ENCODE peak calls at places on chromosomes 2 and 18, in eight cellular contexts. N is bronchial epithelial cell, S is transverse colon, J is psoas muscle, T is breast epithelium, H is spleen, L is H1, F is mesendoderm. R is an unnamed sample.

GRCh38 chr2:119466373-119466772 is 34.7 kb downstream of the TMEM37 start:
- DNase-seq in N (no peak), S (no peak), J (no peak), T (no peak), H (no peak), L (no peak), F (no peak), R (no peak)

GRCh38 chr2:238720232-238720672 is 127.6 kb upstream of the TWIST2 start:
- DNase-seq in N (peak; percentile 99), S (peak; percentile 56), J (peak; percentile 78), T (no peak), H (no peak), L (peak; percentile 91), F (peak; percentile 85), R (peak; percentile 93)

GRCh38 chr2:239935789-239936758 is 89.1 kb downstream of the NDUFA10 start:
- DNase-seq in N (no peak), S (no peak), J (peak; percentile 15), T (peak; percentile 45), H (peak; percentile 52), L (no peak), F (no peak), R (no peak)

GRCh38 chr2:8494151-8494550 is 187.7 kb upstream of the ID2 start:
- DNase-seq in N (no peak), S (no peak), J (no peak), T (no peak), H (no peak), L (no peak), F (no peak), R (peak; percentile 64)

GRCh38 chr2:201996681-201997254 is 36.9 kb upstream of the FZD7 start:
- DNase-seq in N (peak; percentile 76), S (no peak), J (no peak), T (no peak), H (no peak), L (no peak), F (no peak), R (no peak)

GRCh38 chr2:4963106-4963505 is 729.1 kb upstream of the SOX11 start:
- DNase-seq in N (no peak), S (no peak), J (no peak), T (no peak), H (no peak), L (no peak), F (no peak), R (no peak)

GRCh38 chr2:215517391-215517790 is 81.5 kb upstream of the FN1 start:
- DNase-seq in N (peak; percentile 44), S (no peak), J (no peak), T (no peak), H (no peak), L (no peak), F (no peak), R (no peak)

GRCh38 chr2:226475650-226476049 is 324.0 kb downstream of the IRS1 start:
- DNase-seq in N (peak; percentile 74), S (no peak), J (no peak), T (no peak), H (no peak), L (no peak), F (peak; percentile 74), R (no peak)

GRCh38 chr18:28666216-28666615 is 489.3 kb upstream of the CDH2 start:
- DNase-seq in N (no peak), S (no peak), J (no peak), T (no peak), H (no peak), L (no peak), F (no peak), R (no peak)

GRCh38 chr2:11182951-11183350 is 27.7 kb downstream of the SLC66A3 start:
- DNase-seq in N (no peak), S (no peak), J (no peak), T (no peak), H (no peak), L (no peak), F (no peak), R (no peak)
- H3K36me3 ChIP-seq in N (peaks cover 3% of the 10 kb centered on the region), S (peaks cover 29% of the 10 kb centered on the region), J (no peaks in the 10 kb centered on the region), T (no peaks in the 10 kb centered on the region), H (peaks cover 24% of the 10 kb centered on the region), L (no peaks in the 10 kb centered on the region), F (peaks cover 2% of the 10 kb centered on the region), R (peaks cover 2% of the 10 kb centered on the region)

DNA sequence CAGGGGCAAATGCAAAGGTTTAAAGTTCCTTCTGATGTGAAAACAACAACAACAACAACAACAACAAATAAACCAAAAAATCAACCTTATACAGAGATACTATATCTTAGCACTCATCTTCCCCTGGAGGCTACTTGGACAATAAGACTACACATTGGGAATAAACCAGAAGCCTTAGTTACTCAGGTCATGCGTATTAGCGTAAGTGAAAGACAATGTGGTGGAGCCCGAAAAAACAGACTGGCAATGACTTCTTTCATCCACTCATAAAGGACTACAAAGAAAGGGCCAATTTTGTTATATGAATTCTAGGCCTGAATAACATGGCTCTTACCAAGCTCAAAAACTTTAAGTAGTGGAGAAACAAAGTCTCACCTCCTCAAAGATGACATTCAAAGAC is 19.4 kb upstream of the PPP4R3B start:
- DNase-seq in N (no peak), S (no peak), J (no peak), T (no peak), H (no peak), L (no peak), F (no peak), R (no peak)
- H3K36me3 ChIP-seq in N (no peaks in the 10 kb centered on the region), S (peaks cover 27% of the 10 kb centered on the region), J (no peaks in the 10 kb centered on the region), T (peaks cover 4% of the 10 kb centered on the region), H (peaks cover 37% of the 10 kb centered on the region), L (peaks cover 8% of the 10 kb centered on the region), F (peaks cover 2% of the 10 kb centered on the region), R (peaks cover 8% of the 10 kb centered on the region)

GRCh38 chr18:22179631-22180030 is 10.2 kb downstream of the GATA6 start:
- DNase-seq in N (no peak), S (no peak), J (no peak), T (no peak), H (no peak), L (no peak), F (no peak), R (no peak)

GRCh38 chr18:22177496-22177866 is 8.1 kb downstream of the GATA6 start:
- DNase-seq in N (no peak), S (no peak), J (no peak), T (no peak), H (no peak), L (no peak), F (no peak), R (no peak)

GRCh38 chr18:22180722-22181121 is 11.3 kb downstream of the GATA6 start:
- DNase-seq in N (no peak), S (no peak), J (no peak), T (no peak), H (no peak), L (no peak), F (no peak), R (no peak)

GRCh38 chr18:22176622-22177495 is 7.5 kb downstream of the GATA6 start:
- DNase-seq in N (no peak), S (peak; percentile 52), J (no peak), T (no peak), H (no peak), L (peak; percentile 65), F (no peak), R (peak; percentile 77)

DNA sequence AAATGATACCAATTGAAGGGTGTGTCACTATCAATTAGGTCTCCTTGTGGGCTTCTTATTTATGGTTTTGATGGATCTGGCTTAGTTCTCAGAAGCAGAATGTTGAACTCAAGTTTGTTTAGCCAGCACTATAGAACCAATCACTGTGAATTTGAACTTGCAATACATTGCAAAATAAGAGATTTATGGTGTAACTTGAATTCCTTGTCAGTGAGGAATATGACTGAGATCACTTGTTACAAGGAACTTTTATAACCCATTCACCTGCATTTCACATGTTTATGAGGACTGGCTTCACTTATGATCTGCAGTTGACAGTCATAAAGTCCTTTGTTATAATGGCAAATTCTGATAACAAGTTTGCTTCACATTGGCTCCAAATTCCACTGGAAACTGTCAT is 9.8 kb downstream of the GATA6 start:
- DNase-seq in N (peak; percentile 71), S (no peak), J (no peak), T (no peak), H (no peak), L (no peak), F (no peak), R (no peak)
- H3K36me3 ChIP-seq in N (peaks cover 4% of the 10 kb centered on the region), S (no peaks in the 10 kb centered on the region), J (no peaks in the 10 kb centered on the region), T (no peaks in the 10 kb centered on the region), H (no peaks in the 10 kb centered on the region), L (no peaks in the 10 kb centered on the region), F (peaks cover 20% of the 10 kb centered on the region), R (no peaks in the 10 kb centered on the region)

DNA sequence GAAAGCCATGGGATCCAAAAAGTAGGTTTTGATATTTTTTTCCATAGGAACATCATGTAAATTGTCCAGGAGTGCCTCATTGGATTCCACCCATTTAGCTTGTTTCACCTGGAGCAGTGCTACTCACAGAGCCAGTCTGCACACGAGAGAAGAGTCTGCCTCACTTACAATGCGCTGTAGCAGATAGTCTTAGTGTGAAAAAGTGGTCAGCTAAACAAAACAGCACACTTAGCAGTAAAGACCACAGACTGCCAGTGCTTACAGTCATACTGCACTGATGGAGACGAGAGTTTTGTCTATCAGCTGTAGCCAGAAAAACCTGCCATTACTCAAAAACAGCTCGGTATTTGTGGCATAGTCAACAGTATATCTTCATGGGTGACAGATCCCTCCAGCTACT is 113.5 kb upstream of the LDLRAD4 start:
- DNase-seq in N (no peak), S (no peak), J (no peak), T (no peak), H (no peak), L (no peak), F (no peak), R (no peak)
- H3K36me3 ChIP-seq in N (peaks cover 13% of the 10 kb centered on the region), S (peaks cover 66% of the 10 kb centered on the region), J (peaks cover 28% of the 10 kb centered on the region), T (peaks cover 16% of the 10 kb centered on the region), H (peaks cover 74% of the 10 kb centered on the region), L (peaks cover 16% of the 10 kb centered on the region), F (peaks cover 17% of the 10 kb centered on the region), R (peaks cover 21% of the 10 kb centered on the region)

DNA sequence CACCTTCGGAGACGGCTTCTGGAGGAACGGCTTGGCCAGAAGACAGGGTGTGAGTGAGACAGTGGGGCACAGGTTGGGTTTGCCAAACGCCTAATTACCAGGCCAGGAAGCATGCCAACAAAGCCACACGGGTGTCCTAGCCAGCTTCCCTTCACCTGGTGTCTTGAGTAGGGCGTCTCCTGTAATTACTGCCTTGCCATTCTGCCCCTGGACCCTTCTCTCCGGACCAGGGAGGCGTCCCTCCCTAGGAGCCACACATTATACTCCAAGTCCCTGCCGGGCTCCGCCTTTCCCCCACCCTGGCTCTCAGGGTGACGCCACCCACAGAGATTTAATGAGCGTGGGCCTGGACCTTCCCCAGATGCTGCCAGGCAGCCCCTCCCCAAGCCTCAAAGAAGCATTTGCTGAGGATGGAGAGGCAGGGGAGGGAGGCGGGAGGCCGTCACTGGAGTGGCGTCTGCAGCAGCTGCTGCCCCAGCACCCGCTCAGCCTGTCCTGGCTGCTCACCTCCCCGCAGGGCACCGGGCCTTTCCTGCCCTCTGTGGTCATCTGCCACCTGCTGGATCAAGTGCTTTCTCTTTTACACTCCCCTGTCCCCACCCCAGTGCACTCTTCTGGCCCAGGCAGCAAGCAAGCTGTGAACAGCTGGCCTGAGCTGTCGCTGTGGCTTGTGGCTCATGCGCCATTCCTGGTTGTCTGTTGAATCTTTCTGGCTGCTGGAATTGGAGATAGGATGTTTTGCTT is 20.7 kb downstream of the FOSL2 start:
- DNase-seq in N (no peak), S (peak; percentile 63), J (peak; percentile 86), T (no peak), H (peak; percentile 79), L (peak; percentile 62), F (peak; percentile 57), R (peak; percentile 80)
- H3K36me3 ChIP-seq in N (peaks cover 49% of the 10 kb centered on the region), S (peaks cover 70% of the 10 kb centered on the region), J (peaks cover 20% of the 10 kb centered on the region), T (peaks cover 26% of the 10 kb centered on the region), H (peaks cover 46% of the 10 kb centered on the region), L (no peaks in the 10 kb centered on the region), F (no peaks in the 10 kb centered on the region), R (no peaks in the 10 kb centered on the region)